ENCODE peak calls at places on chromosomes 5 and 9, in five cellular contexts. R is hippocampal formation; F is stimulated activated CD4-positive, alpha-beta T cell treated with anti-CD3 and anti-CD28 coated beads, Interleukin-1b, Interleukin-23, amount 100 ng/mL, for 1 hour; M is KBM-7; V is M059J. U is an unnamed sample.

GRCh38 chr9:35490910-35491465 is 1.1 kb downstream of the RUSC2 start:
- DNase-seq in F (no peak), V (peak; percentile 24), R (no peak), M (peak; percentile 33), U (no peak)

GRCh38 chr5:859798-860296 is 9.1 kb upstream of the ZDHHC11 start:
- DNase-seq in V (no peak), R (no peak), F (no peak), M (no peak), U (no peak)

GRCh38 chr5:119332978-119333401 is 22.8 kb upstream of the TNFAIP8 start:
- DNase-seq in M (no peak), V (no peak), F (no peak), R (no peak), U (no peak)

GRCh38 chr5:65142511-65143011 is 339.2 kb downstream of the ADAMTS6 start:
- DNase-seq in F (no peak), M (no peak), V (peak; percentile 73), R (no peak), U (peak; percentile 3)

GRCh38 chr5:7321724-7322123 is 74.2 kb upstream of the ADCY2 start:
- DNase-seq in V (peak; percentile 66), F (no peak), M (no peak), R (no peak), U (no peak)

GRCh38 chr9:134700636-134701350 is 59.2 kb downstream of the COL5A1 start:
- DNase-seq in V (no peak), R (no peak), M (no peak), F (no peak), U (no peak)

GRCh38 chr9:107243757-107244156 is 39.3 kb upstream of the RAD23B start:
- DNase-seq in M (no peak), F (no peak), R (no peak), V (peak; percentile 89), U (no peak)

GRCh38 chr9:70421272-70422180 is 7.1 kb upstream of the KLF9 start:
- DNase-seq in R (peak; percentile 59), M (peak; percentile 60), V (peak; percentile 58), F (no peak), U (peak; percentile 17)

GRCh38 chr5:139043127-139043905 is 154.9 kb downstream of the SIL1 start:
- DNase-seq in M (no peak), V (peak; percentile 66), R (no peak), F (no peak), U (no peak)

GRCh38 chr9:14678776-14679175 is 14.5 kb downstream of the ZDHHC21 start:
- DNase-seq in F (no peak), R (no peak), V (no peak), M (no peak), U (no peak)

GRCh38 chr9:35826071-35826701 is 2.3 kb downstream of the FAM221B start:
- DNase-seq in R (peak; percentile 18), F (no peak), V (peak; percentile 70), M (peak; percentile 90), U (peak; percentile 63)

GRCh38 chr5:36496471-36496870 is 109.9 kb upstream of the SLC1A3 start:
- DNase-seq in R (no peak), V (no peak), F (no peak), M (no peak), U (no peak)

GRCh38 chr5:154513669-154514084 is 35.6 kb upstream of the HAND1 start:
- DNase-seq in R (no peak), F (no peak), M (no peak), V (peak; percentile 39), U (no peak)

GRCh38 chr5:143576721-143577484 is 173.4 kb upstream of the NR3C1 start:
- DNase-seq in R (no peak), V (peak; percentile 62), M (no peak), F (no peak), U (no peak)

GRCh38 chr5:156435101-156435500 is 108.1 kb downstream of the SGCD start:
- DNase-seq in M (no peak), R (no peak), F (no peak), V (no peak), U (no peak)

GRCh38 chr9:73039253-73039915 is 86.5 kb upstream of the ALDH1A1 start:
- DNase-seq in F (no peak), R (peak; percentile 1), M (no peak), V (peak; percentile 62), U (no peak)

GRCh38 chr5:157761690-157762611 is 18.4 kb downstream of the LSM11 start:
- DNase-seq in F (no peak), R (no peak), M (peak; percentile 75), V (peak; percentile 67), U (peak; percentile 64)

GRCh38 chr5:14696057-14696456 is 31.5 kb downstream of the OTULIN start:
- DNase-seq in F (no peak), V (no peak), R (no peak), M (no peak), U (no peak)

GRCh38 chr5:147887026-147887627 is 8.6 kb downstream of the SCGB3A2 start:
- DNase-seq in R (no peak), V (peak; percentile 58), F (no peak), M (peak; percentile 62), U (peak; percentile 47)

GRCh38 chr5:154972476-154973080 is 31.7 kb downstream of the MRPL22 start:
- DNase-seq in R (peak; percentile 15), F (no peak), M (peak; percentile 55), V (peak; percentile 40), U (peak; percentile 50)

GRCh38 chr5:150243590-150243989 is 46.0 kb downstream of the CAMK2A start:
- DNase-seq in M (no peak), V (no peak), R (no peak), F (no peak), U (no peak)

GRCh38 chr5:65823820-65824445 is 101.9 kb downstream of the NLN start:
- DNase-seq in V (no peak), M (no peak), F (no peak), R (no peak), U (peak; percentile 44)

GRCh38 chr9:129398901-129399300 is 220.8 kb upstream of the IER5L start:
- DNase-seq in F (no peak), R (no peak), V (no peak), M (no peak), U (no peak)

GRCh38 chr5:93591323-93591945 is 8.4 kb downstream of the NR2F1 start:
- DNase-seq in V (no peak), M (no peak), R (no peak), F (no peak), U (no peak)

GRCh38 chr5:179907570-179908324 is at the start of gene TBC1D9B:
- DNase-seq in R (peak; percentile 68), F (peak; percentile 39), V (peak; percentile 51), M (peak; percentile 63), U (peak; percentile 76)

U was measured in NB4.